ENCODE peak calls at places on chromosomes 16 and 17, in six cellular contexts. K, F, S, I, C and D are unnamed samples.

GRCh38 chr17:79942011-79942405 is 93.7 kb downstream of the TBC1D16 start:
- DNase-seq in S (no peak), C (no peak), K (no peak), F (no peak), I (no peak), D (no peak)

GRCh38 chr16:86452451-86452850 is 57.9 kb upstream of the FOXF1 start:
- DNase-seq in S (no peak), I (no peak), F (no peak), K (no peak), C (no peak), D (no peak)

GRCh38 chr16:18800674-18801196 is 614 bp downstream of the ARL6IP1 start:
- DNase-seq in K (no peak), S (peak; percentile 28), C (no peak), I (no peak), F (no peak), D (no peak)

GRCh38 chr17:78896091-78896833 is 6.7 kb downstream of the CEP295NL start:
- DNase-seq in C (no peak), K (no peak), F (peak; percentile 83), I (no peak), S (no peak), D (no peak)

GRCh38 chr16:11621920-11622651 is 35.4 kb upstream of the LITAF start:
- DNase-seq in S (no peak), C (no peak), F (no peak), K (no peak), I (no peak), D (no peak)

GRCh38 chr17:79905832-79906231 is 66.6 kb upstream of the CBX4 start:
- DNase-seq in F (no peak), I (no peak), K (no peak), C (no peak), S (no peak), D (no peak)

GRCh38 chr17:68613739-68614298 is 12.7 kb upstream of the FAM20A start:
- DNase-seq in S (no peak), C (no peak), K (no peak), F (no peak), I (peak; percentile 19), D (peak; percentile 51)

GRCh38 chr17:79476074-79476473 is 134.8 kb downstream of the RBFOX3 start:
- DNase-seq in I (no peak), K (no peak), F (no peak), S (no peak), C (no peak), D (no peak)

GRCh38 chr17:75758131-75758905 is 6.7 kb downstream of the GALK1 start:
- DNase-seq in K (no peak), I (no peak), F (no peak), C (no peak), S (no peak), D (no peak)

GRCh38 chr17:12965988-12966387 is 51.8 kb downstream of the ELAC2 start:
- DNase-seq in K (no peak), S (no peak), F (no peak), I (no peak), C (no peak), D (no peak)

GRCh38 chr16:71537643-71538042 is 11.4 kb downstream of the CHST4 start:
- DNase-seq in C (no peak), K (peak; percentile 32), F (peak; percentile 43), S (peak; percentile 58), I (peak; percentile 21), D (peak; percentile 5)

GRCh38 chr17:39841202-39841601 is 22.9 kb downstream of the IKZF3 start:
- DNase-seq in K (no peak), I (no peak), C (no peak), F (no peak), S (no peak), D (no peak)

GRCh38 chr16:73166972-73167550 is 119.1 kb upstream of the ZFHX3 start:
- DNase-seq in K (no peak), S (no peak), I (no peak), F (no peak), C (no peak), D (no peak)

DNA sequence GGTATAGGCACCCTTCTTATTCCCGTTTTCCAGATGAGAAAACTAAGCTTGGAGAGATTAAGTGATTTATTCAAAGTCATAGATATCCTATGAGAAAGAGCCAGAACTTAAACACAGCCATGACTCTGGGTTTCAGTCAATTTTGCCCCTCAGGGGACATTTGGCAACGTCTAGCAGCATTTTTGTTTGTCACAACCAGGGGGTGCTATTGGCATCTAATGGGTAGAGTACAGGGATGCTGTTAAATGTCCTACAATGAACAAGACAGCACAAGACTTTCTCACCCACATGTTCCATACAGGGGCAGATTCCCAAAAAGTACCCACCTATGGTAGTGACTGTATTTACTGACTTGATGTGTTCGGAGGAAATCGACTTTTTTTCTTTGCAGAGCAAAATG is 4.8 kb upstream of the SHISA9 start:
- DNase-seq in I (peak; percentile 10), S (no peak), C (no peak), F (no peak), K (no peak), D (peak; percentile 25)
- TF ChIP-seq CTCF in I (peak; percentile 63), S (peak; percentile 41), C (peak; percentile 72), F (peak; percentile 45), K (peak; percentile 62), D (peak; percentile 71)

DNA sequence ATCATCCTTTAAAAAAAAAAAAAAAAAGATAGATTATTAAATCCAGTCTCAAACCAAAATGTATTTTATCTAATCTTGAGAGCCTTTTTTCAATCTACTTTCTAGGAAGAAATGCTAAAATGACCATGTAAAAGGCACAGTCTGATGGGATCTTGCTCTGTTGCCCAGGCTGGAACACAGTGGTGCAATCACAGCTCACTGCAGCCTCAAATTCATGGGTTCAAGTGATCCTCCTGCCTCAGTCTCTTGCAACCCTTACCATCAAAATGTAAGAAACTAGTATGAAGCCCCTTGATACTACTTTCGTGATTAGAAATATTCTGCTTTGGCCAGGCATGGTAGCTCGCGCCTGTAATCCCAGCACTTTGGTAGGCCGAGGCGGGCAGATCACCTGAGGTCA is 70.8 kb downstream of the HELZ start:
- DNase-seq in I (no peak), F (no peak), C (no peak), S (no peak), K (no peak), D (no peak)
- TF ChIP-seq CTCF in I (no peak), F (no peak), C (no peak), S (no peak), K (no peak), D (no peak)

GRCh38 chr16:82175627-82176026 is 5.6 kb upstream of the MPHOSPH6 start:
- DNase-seq in K (no peak), F (no peak), C (no peak), S (no peak), I (no peak), D (no peak)

GRCh38 chr16:82167670-82168069 is 2.4 kb downstream of the MPHOSPH6 start:
- DNase-seq in F (no peak), I (no peak), K (no peak), S (no peak), C (no peak), D (no peak)

DNA sequence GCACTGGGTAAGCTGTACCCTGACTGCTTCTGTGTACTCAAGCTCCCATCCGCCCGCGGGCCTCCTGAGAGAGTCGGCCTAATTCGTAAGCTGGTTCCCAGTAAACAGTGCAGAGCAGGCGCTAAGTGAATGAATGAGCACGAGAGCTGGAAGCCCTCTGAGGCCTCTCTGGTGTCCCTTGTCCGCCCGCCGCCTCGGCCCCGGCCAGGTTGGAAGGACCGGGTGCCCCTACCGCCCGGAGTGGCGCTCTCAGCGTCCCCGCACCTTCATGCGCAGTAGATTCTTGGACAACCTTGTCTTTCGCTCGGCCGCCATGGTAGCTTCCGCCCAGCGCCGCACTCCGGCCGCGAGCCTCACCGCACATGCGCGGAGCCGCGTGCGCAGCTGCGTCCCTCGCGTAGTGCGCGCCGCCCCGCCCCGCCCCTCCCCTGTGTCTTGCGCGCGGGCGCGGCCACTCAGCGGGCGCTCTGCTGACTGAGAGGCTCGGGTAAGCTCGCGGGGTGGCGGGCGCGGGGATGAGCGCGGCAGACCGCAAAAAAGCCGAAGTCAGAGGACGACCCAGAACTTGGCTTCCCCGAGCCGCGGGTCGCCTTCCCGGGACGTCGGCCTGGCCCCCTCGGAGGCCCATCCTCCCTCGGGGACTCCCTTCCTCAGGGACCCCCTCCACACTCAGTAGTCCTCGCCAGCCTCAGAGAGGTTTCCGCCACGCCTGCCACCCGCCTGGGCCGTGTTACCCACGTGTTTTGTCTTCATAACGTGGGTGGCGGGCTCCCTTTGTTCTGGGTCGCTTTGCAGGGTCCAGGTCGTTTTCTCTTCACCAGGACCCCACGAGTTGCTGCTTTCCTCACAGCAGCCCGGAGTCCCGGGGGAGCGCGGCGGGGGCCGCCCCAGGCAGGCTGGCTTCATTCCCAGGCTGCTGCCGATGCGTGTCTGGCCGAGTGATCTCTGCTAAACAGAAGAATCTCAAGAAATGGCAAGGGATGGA is at the start of gene MPHOSPH6:
- DNase-seq in F (peak; percentile 88), C (peak; percentile 38), K (peak; percentile 88), I (peak; percentile 44), S (peak; percentile 87), D (peak; percentile 84)
- TF ChIP-seq CTCF in F (peak; percentile 13), C (no peak), K (no peak), I (no peak), S (no peak), D (no peak)

GRCh38 chr17:82300228-82300627 is 17.2 kb downstream of the CD7 start:
- DNase-seq in C (no peak), K (no peak), I (no peak), S (no peak), F (no peak), D (no peak)

GRCh38 chr17:82301300-82301915 is 16.0 kb downstream of the CD7 start:
- DNase-seq in F (no peak), I (no peak), C (no peak), S (no peak), K (no peak), D (no peak)

GRCh38 chr17:82301916-82302497 is 15.4 kb downstream of the CD7 start:
- DNase-seq in I (no peak), F (no peak), S (no peak), C (no peak), K (no peak), D (no peak)

GRCh38 chr17:82299452-82299851 is 18.0 kb downstream of the CD7 start:
- DNase-seq in C (no peak), I (no peak), F (no peak), S (no peak), K (no peak), D (no peak)

GRCh38 chr17:82300707-82301270 is 16.6 kb downstream of the CD7 start:
- DNase-seq in F (peak; percentile 48), K (peak; percentile 45), C (no peak), S (peak; percentile 39), I (no peak), D (peak; percentile 57)
- TF ChIP-seq CTCF in F (peak; percentile 57), K (peak; percentile 64), C (peak; percentile 90), S (peak; percentile 77), I (peak; percentile 77), D (peak; percentile 71)

DNA sequence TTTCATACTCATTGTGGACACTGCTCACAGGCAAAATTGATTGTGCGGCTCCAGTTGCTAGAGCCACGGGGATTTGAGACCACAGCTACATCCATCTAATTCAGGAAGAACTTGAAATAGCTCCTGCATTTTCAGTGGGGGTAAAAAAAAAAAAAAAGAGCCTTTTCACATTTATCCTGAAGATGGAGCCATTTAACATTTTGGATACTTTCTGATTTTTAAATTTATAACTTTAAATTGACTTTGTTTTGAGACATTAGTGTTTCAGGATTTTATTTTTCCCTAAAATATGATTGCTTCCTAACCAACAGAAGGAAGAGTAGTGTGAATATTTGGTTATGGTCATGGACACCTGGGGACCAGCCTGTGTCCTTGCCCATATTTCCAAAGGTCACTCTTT is 1080.2 kb upstream of the EEF2KMT start:
- DNase-seq in C (no peak), S (no peak), K (no peak), F (no peak), I (no peak), D (no peak)
- TF ChIP-seq CTCF in C (no peak), S (no peak), K (peak; percentile 14), F (no peak), I (no peak), D (peak; percentile 24)